ENCODE peak calls at places on chromosomes 7 and 10, in seven cellular contexts. U, P, G, W, Y, O and Q are unnamed samples.

GRCh38 chr7:66905689-66906088 is 15.3 kb upstream of the TMEM248 start:
- DNase-seq in P (no peak), U (no peak), W (no peak), Y (no peak), O (no peak), G (no peak), Q (no peak)

GRCh38 chr10:122054046-122055025 is 65.4 kb downstream of the TACC2 start:
- DNase-seq in W (no peak), O (peak), Y (peak), P (no peak), G (no peak), U (no peak), Q (peak)

GRCh38 chr10:50325449-50326188 is 74.3 kb upstream of the ASAH2 start:
- DNase-seq in W (no peak), P (no peak), O (no peak), Y (peak), U (no peak), G (no peak), Q (no peak)

GRCh38 chr7:104982308-104982755 is 31.7 kb upstream of the KMT2E start:
- DNase-seq in G (no peak), O (no peak), Y (peak), U (no peak), W (no peak), P (no peak), Q (peak)

GRCh38 chr10:81963606-81964005 is 88.6 kb downstream of the NRG3 start:
- DNase-seq in O (no peak), W (no peak), P (no peak), G (no peak), U (no peak), Y (no peak), Q (no peak)

GRCh38 chr7:85655252-85655651 is 468.4 kb upstream of the SEMA3D start:
- DNase-seq in P (no peak), Y (peak), G (no peak), U (no peak), W (no peak), O (no peak), Q (no peak)

GRCh38 chr10:100728928-100729876 is 16.2 kb upstream of the PAX2 start:
- DNase-seq in W (no peak), O (no peak), Y (peak), G (no peak), U (no peak), P (no peak), Q (peak)

GRCh38 chr10:60767424-60767823 is 10.9 kb upstream of the CDK1 start:
- DNase-seq in O (no peak), G (no peak), Y (no peak), P (no peak), U (no peak), W (no peak), Q (no peak)

GRCh38 chr7:25849361-25850184 is 302.4 kb upstream of the NFE2L3 start:
- DNase-seq in U (no peak), Y (peak), W (no peak), P (no peak), O (no peak), G (no peak), Q (peak)

GRCh38 chr10:106987362-106987761 is 177.1 kb downstream of the SORCS1 start:
- DNase-seq in G (no peak), U (no peak), O (peak), P (no peak), W (no peak), Y (no peak), Q (no peak)

GRCh38 chr7:156566812-156567549 is 73.6 kb upstream of the RNF32 start:
- DNase-seq in G (no peak), Y (no peak), O (no peak), P (no peak), W (no peak), U (no peak), Q (no peak)

GRCh38 chr7:107563072-107563760 is 504 bp downstream of the COG5 start:
- DNase-seq in G (no peak), U (no peak), Y (no peak), W (peak), P (peak), O (no peak), Q (no peak)

GRCh38 chr7:35599061-35599460 is 95.9 kb downstream of the HERPUD2 start:
- DNase-seq in O (no peak), G (no peak), W (no peak), Y (no peak), P (no peak), U (no peak), Q (no peak)

GRCh38 chr7:10476642-10477041 is 497.0 kb upstream of the PHF14 start:
- DNase-seq in G (no peak), O (no peak), Y (no peak), W (no peak), P (no peak), U (no peak), Q (no peak)

GRCh38 chr10:99442394-99442793 is 12.0 kb upstream of the GOT1 start:
- DNase-seq in O (no peak), W (no peak), P (no peak), Y (no peak), U (no peak), G (no peak), Q (no peak)

GRCh38 chr10:131771634-131772358 is 129.0 kb upstream of the PPP2R2D start:
- DNase-seq in O (no peak), W (no peak), Y (no peak), G (no peak), P (no peak), U (no peak), Q (peak)

GRCh38 chr10:10222288-10222945 is 795.3 kb upstream of the CELF2 start:
- DNase-seq in P (no peak), Y (no peak), G (no peak), W (no peak), O (no peak), U (no peak), Q (no peak)

GRCh38 chr10:71966046-71967004 is 2.1 kb downstream of the CHST3 start:
- DNase-seq in G (no peak), O (no peak), P (no peak), U (no peak), Y (peak), W (no peak), Q (no peak)

GRCh38 chr10:5843814-5844705 is 30.8 kb upstream of the GDI2 start:
- DNase-seq in O (no peak), G (no peak), W (no peak), U (no peak), Y (no peak), P (no peak), Q (peak)

GRCh38 chr7:113730309-113730955 is 188.4 kb downstream of the PPP1R3A start:
- DNase-seq in G (no peak), W (no peak), P (no peak), O (no peak), U (no peak), Y (peak), Q (no peak)

GRCh38 chr7:141355057-141355456 is 196.2 kb upstream of the AGK start:
- DNase-seq in P (no peak), U (no peak), O (no peak), G (peak), Y (peak), W (no peak), Q (no peak)

GRCh38 chr10:73806176-73806950 is 5.0 kb downstream of the NDST2 start:
- DNase-seq in G (no peak), Y (no peak), P (no peak), U (no peak), W (no peak), O (peak), Q (no peak)

GRCh38 chr7:43249808-43250145 is 137.3 kb downstream of the HECW1 start:
- DNase-seq in W (no peak), P (no peak), Y (no peak), O (no peak), U (no peak), G (no peak), Q (no peak)

GRCh38 chr7:3923307-3923918 is 622.4 kb downstream of the SDK1 start:
- DNase-seq in W (no peak), O (no peak), U (no peak), G (no peak), Y (no peak), P (no peak), Q (no peak)

GRCh38 chr7:2154831-2155230 is 77.9 kb downstream of the MAD1L1 start:
- DNase-seq in G (no peak), W (no peak), Y (no peak), U (no peak), P (no peak), O (peak), Q (no peak)

GRCh38 chr7:41886257-41886905 is 183.5 kb upstream of the INHBA start:
- DNase-seq in G (no peak), U (no peak), O (no peak), P (no peak), Y (peak), W (no peak), Q (peak)

GRCh38 chr7:130114374-130114773 is 44.0 kb downstream of the KLHDC10 start:
- DNase-seq in W (peak), P (no peak), G (no peak), O (no peak), Y (no peak), U (no peak), Q (no peak)

GRCh38 chr10:48625013-48625412 is 20.1 kb upstream of the ARHGAP22 start:
- DNase-seq in G (no peak), O (no peak), P (no peak), Y (no peak), W (no peak), U (no peak), Q (no peak)

GRCh38 chr10:72445851-72446250 is 91.1 kb upstream of the DNAJB12 start:
- DNase-seq in U (no peak), G (no peak), P (no peak), Y (no peak), O (no peak), W (no peak), Q (no peak)

GRCh38 chr7:5143935-5144903 is 45.8 kb upstream of the WIPI2 start:
- DNase-seq in O (no peak), P (no peak), G (no peak), U (peak), Y (peak), W (peak), Q (no peak)

GRCh38 chr10:75097666-75098285 is 13.7 kb upstream of the SAMD8 start:
- DNase-seq in Y (no peak), W (no peak), G (no peak), P (no peak), O (no peak), U (no peak), Q (no peak)

GRCh38 chr10:117163954-117164292 is 25.9 kb upstream of the VAX1 start:
- DNase-seq in U (no peak), G (no peak), O (no peak), Y (no peak), W (no peak), P (no peak), Q (no peak)

GRCh38 chr10:51468424-51468823 is 231.0 kb downstream of the CSTF2T start:
- DNase-seq in P (no peak), U (no peak), W (no peak), O (no peak), Y (no peak), G (no peak), Q (no peak)

GRCh38 chr10:45418859-45419672 is 45.0 kb downstream of the ALOX5 start:
- DNase-seq in U (no peak), O (peak), G (peak), Y (peak), W (peak), P (no peak), Q (peak)

GRCh38 chr7:16492513-16493062 is 27.1 kb upstream of the SOSTDC1 start:
- DNase-seq in O (no peak), W (no peak), G (no peak), P (no peak), Y (peak), U (no peak), Q (peak)

GRCh38 chr10:27464993-27465392 is 39.1 kb upstream of the RAB18 start:
- DNase-seq in P (no peak), G (no peak), O (no peak), U (no peak), W (no peak), Y (no peak), Q (no peak)